ENCODE peak calls at places on chromosomes 11 and 22, in six cellular contexts. E is stromal cell of bone marrow; K is mucosa of descending colon; Q is aorta; A is stimulated activated CD8-positive, alpha-beta memory T cell treated with anti-CD3 and anti-CD28 coated beads, Interleukin-4, amount 100 ng/mL, for 4 hours; S is heart right ventricle. W is an unnamed sample.

GRCh38 chr22:50445071-50445879 is 29.6 kb downstream of the SBF1 start:
- DNase-seq in E (no peak), K (peak), Q (no peak), A (no peak), S (no peak), W (no peak)

GRCh38 chr11:10725114-10725906 is 25.7 kb upstream of the CTR9 start:
- DNase-seq in E (peak), K (no peak), Q (no peak), A (no peak), S (no peak), W (no peak)

GRCh38 chr22:37483594-37484114 is 2.5 kb downstream of the MFNG start:
- DNase-seq in E (no peak), K (no peak), Q (no peak), A (no peak), S (no peak), W (no peak)

GRCh38 chr11:120710354-120711187 is 199.0 kb downstream of the GRIK4 start:
- DNase-seq in E (peak), K (no peak), Q (peak), A (no peak), S (peak), W (no peak)

GRCh38 chr11:9004310-9004945 is 627 bp upstream of the NRIP3 start:
- DNase-seq in E (no peak), K (peak), Q (peak), A (no peak), S (no peak), W (no peak)

GRCh38 chr11:110085255-110085838 is 7.8 kb upstream of the ZC3H12C start:
- DNase-seq in E (no peak), K (no peak), Q (no peak), A (no peak), S (no peak), W (no peak)

GRCh38 chr11:419248-420005 is 4.6 kb upstream of the SIGIRR start:
- DNase-seq in E (no peak), K (peak), Q (no peak), A (no peak), S (no peak), W (no peak)

GRCh38 chr11:13368041-13368446 is 90.5 kb downstream of the BMAL1 start:
- DNase-seq in E (no peak), K (no peak), Q (no peak), A (no peak), S (no peak), W (no peak)

GRCh38 chr11:32852142-32852541 is 22.4 kb downstream of the PRRG4 start:
- DNase-seq in E (peak), K (no peak), Q (no peak), A (no peak), S (no peak), W (peak)

GRCh38 chr11:95498731-95499396 is 267.9 kb upstream of the SESN3 start:
- DNase-seq in E (no peak), K (no peak), Q (no peak), A (no peak), S (no peak), W (no peak)

GRCh38 chr11:85627332-85627997 is at the start of gene DLG2:
- DNase-seq in E (peak), K (no peak), Q (no peak), A (no peak), S (peak), W (peak)

GRCh38 chr22:50255607-50256006 is 4.5 kb upstream of the HDAC10 start:
- DNase-seq in E (no peak), K (no peak), Q (no peak), A (no peak), S (no peak), W (no peak)

GRCh38 chr11:118806400-118806799 is 15.4 kb upstream of the DDX6 start:
- DNase-seq in E (no peak), K (no peak), Q (no peak), A (no peak), S (no peak), W (no peak)

GRCh38 chr22:37069719-37070118 is 18.2 kb downstream of the KCTD17 start:
- DNase-seq in E (no peak), K (no peak), Q (no peak), A (no peak), S (no peak), W (no peak)

GRCh38 chr22:46067159-46068111 is 82.9 kb upstream of the PPARA start:
- DNase-seq in E (no peak), K (peak), Q (peak), A (no peak), S (no peak), W (no peak)

GRCh38 chr11:100625041-100625440 is 62.0 kb upstream of the ARHGAP42 start:
- DNase-seq in E (no peak), K (no peak), Q (no peak), A (no peak), S (no peak), W (no peak)